ENCODE peak calls at places on chromosomes 11 and 22, in five cellular contexts. S is heart left ventricle; Y is CD4-positive, alpha-beta memory T cell; A is vagina; P is lower lobe of right lung. B is an unnamed sample.

GRCh38 chr11:62295504-62295903 is 3.4 kb downstream of the SCGB1D4 start:
- DNase-seq in Y (no peak), P (no peak), S (no peak), A (no peak), B (no peak)

GRCh38 chr11:74033046-74033445 is 24.2 kb upstream of the UCP3 start:
- DNase-seq in A (no peak), P (no peak), Y (no peak), S (no peak), B (no peak)

GRCh38 chr22:35837328-35837727 is 119.7 kb downstream of the APOL5 start:
- DNase-seq in Y (no peak), A (no peak), S (no peak), P (no peak), B (no peak)

GRCh38 chr22:35971418-35972119 is 57.1 kb downstream of the RBFOX2 start:
- DNase-seq in S (no peak), P (no peak), Y (no peak), A (no peak), B (no peak)

GRCh38 chr11:23954730-23955129 is 542.1 kb upstream of the LUZP2 start:
- DNase-seq in A (no peak), S (no peak), Y (no peak), P (no peak), B (no peak)

GRCh38 chr22:27476729-27477128 is 324.8 kb downstream of the MN1 start:
- DNase-seq in P (no peak), S (no peak), A (no peak), Y (no peak), B (no peak)

GRCh38 chr11:118631510-118631909 is 24.1 kb downstream of the PHLDB1 start:
- DNase-seq in S (no peak), P (no peak), Y (no peak), A (no peak), B (no peak)

GRCh38 chr11:91104237-91104636 is 881.4 kb upstream of the CHORDC1 start:
- DNase-seq in Y (no peak), A (no peak), P (no peak), S (no peak), B (no peak)

GRCh38 chr11:66707486-66707885 is 21.5 kb downstream of the SPTBN2 start:
- DNase-seq in S (no peak), A (no peak), Y (no peak), P (no peak), B (no peak)

GRCh38 chr11:44630511-44631210 is 65.2 kb downstream of the CD82 start:
- DNase-seq in Y (no peak), A (peak), S (no peak), P (no peak), B (no peak)

GRCh38 chr11:86067230-86068137 is 1.4 kb downstream of the PICALM start:
- DNase-seq in P (no peak), S (no peak), A (no peak), Y (no peak), B (no peak)

GRCh38 chr22:21628386-21629261 is 1.2 kb downstream of the YDJC start:
- DNase-seq in Y (no peak), A (no peak), S (no peak), P (no peak), B (no peak)

GRCh38 chr11:128741511-128741910 is 47.6 kb downstream of the FLI1 start:
- DNase-seq in A (no peak), P (no peak), Y (no peak), S (no peak), B (no peak)

GRCh38 chr11:90757851-90758494 is 535.1 kb upstream of the CHORDC1 start:
- DNase-seq in P (no peak), Y (no peak), A (no peak), S (no peak), B (no peak)

GRCh38 chr11:114938799-114939198 is 260.5 kb downstream of the NXPE2 start:
- DNase-seq in A (no peak), S (no peak), P (no peak), Y (no peak), B (no peak)

GRCh38 chr11:123152951-123153350 is 42.1 kb downstream of the CLMP start:
- DNase-seq in S (no peak), A (no peak), P (no peak), Y (no peak), B (no peak)

GRCh38 chr11:68418671-68419070 is 41.9 kb upstream of the PPP6R3 start:
- DNase-seq in A (no peak), S (no peak), P (no peak), Y (no peak), B (no peak)

GRCh38 chr11:73470036-73470624 is 93.9 kb downstream of the RELT start:
- DNase-seq in A (no peak), P (no peak), S (no peak), Y (no peak), B (no peak)

GRCh38 chr22:42316988-42317387 is 46.5 kb upstream of the TCF20 start:
- DNase-seq in S (no peak), Y (peak), A (no peak), P (no peak), B (peak)

GRCh38 chr22:24376606-24377005 is 50.8 kb upstream of the ADORA2A start:
- DNase-seq in S (no peak), A (no peak), P (no peak), Y (no peak), B (no peak)

GRCh38 chr22:36289406-36289870 is 36.5 kb downstream of the APOL1 start:
- DNase-seq in P (peak), A (no peak), Y (no peak), S (no peak), B (no peak)

GRCh38 chr22:40128989-40129388 is 48.7 kb upstream of the TNRC6B start:
- DNase-seq in Y (no peak), S (no peak), P (no peak), A (no peak), B (no peak)

DNA sequence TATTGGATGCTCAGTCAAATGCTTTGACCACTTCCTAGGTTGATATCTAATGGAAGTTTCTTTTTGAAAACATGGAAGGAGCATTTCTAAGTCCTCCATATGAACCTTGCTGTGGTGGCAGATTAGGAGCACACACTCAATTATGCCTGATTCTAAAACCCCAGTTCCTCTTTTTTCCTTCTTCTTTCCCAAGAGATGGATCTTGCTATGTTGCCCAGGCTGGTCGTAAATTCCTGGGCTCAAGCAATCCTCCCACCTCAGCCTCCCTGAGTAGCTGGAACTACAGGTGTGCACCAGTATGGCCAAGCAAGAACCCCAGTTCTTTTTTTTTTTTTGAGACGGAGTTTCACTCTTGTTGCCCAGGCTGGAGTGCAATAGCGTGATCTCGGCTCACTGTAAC is 3.0 kb downstream of the LYVE1 start:
- DNase-seq in A (no peak), P (no peak), Y (no peak), S (no peak), B (no peak)
- H3K4me3 ChIP-seq in A (no peak), P (peak), Y (no peak), S (no peak), B (no peak)

DNA sequence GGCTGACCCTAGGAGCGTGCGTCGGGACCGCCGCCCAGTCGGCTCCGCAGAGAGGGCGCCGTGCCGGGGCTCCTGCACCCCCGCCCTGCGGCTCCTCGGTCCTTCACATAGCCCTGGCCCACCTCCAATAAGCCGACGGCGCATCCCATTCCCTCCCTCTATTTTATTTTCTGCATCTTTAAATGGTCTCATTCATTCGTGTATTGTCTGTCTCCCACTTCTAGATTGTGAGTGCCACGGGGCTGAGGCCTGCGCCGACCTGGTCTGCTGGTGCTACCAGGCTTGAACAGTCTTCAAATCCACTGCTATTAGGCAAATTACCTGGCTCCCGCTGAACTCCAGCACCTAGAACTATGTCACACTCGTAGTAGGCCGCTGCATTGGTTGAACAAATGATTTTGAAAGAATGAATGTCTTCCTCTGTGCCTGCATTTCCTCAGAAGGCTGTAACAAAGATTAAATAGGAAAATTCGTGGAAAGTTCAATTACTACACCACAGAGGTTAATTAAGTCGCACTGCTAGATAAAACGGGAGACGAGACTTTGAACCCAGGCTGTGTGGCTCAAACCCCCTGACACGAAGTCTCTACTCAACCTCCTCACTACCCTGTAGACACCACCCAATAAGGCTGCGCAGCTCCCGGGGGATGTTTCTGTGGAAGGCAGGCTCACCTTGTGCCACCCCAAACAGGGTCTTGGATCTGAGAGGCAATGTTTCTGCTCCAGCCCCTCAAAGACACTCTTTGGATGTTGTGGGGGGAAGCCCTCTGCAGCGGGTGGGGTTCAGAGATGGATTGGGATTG is 1.2 kb upstream of the PPP1R14B start:
- DNase-seq in Y (no peak), S (no peak), P (no peak), A (no peak), B (no peak)
- H3K4me3 ChIP-seq in Y (peak), S (peak), P (peak), A (peak), B (peak)

GRCh38 chr22:37650463-37651136 is 7.9 kb upstream of the PDXP start:
- DNase-seq in Y (no peak), S (no peak), A (no peak), P (no peak), B (no peak)
- H3K4me3 ChIP-seq in Y (no peak), S (no peak), A (no peak), P (no peak), B (no peak)

GRCh38 chr11:9669954-9670353 is 6.1 kb downstream of the SWAP70 start:
- DNase-seq in S (no peak), Y (no peak), P (no peak), A (no peak), B (no peak)

GRCh38 chr11:9664276-9665171 is 647 bp downstream of the SWAP70 start:
- DNase-seq in S (peak), A (no peak), Y (peak), P (peak), B (no peak)

GRCh38 chr11:9662273-9662672 is 1.6 kb upstream of the SWAP70 start:
- DNase-seq in A (no peak), S (peak), P (peak), Y (no peak), B (no peak)

GRCh38 chr11:9663699-9664275 is at the start of gene SWAP70:
- DNase-seq in S (peak), A (no peak), P (peak), Y (peak), B (peak)

GRCh38 chr11:9665749-9666148 is 1.9 kb downstream of the SWAP70 start:
- DNase-seq in Y (no peak), P (no peak), A (no peak), S (no peak), B (no peak)
- H3K4me3 ChIP-seq in Y (no peak), P (peak), A (no peak), S (no peak), B (no peak)

DNA sequence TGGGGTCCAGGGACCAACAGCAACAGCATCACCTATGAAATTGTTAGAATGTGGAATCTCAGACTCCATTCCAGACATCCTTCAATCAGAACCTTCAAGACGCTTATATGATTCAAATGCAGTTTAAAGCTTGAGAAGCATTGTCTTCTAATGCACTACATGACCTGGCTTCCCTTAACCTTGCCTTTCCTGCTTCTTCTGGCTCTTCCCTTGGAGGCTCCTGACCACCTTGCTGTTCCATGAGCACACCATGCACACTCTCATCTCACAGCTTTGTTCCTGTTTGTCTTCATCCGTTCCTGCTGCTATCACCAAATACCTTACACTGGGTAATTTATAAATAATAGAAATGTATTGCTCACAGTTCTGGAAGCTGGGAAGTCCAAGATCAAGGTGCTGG is 26.1 kb downstream of the ZC3H12C start:
- DNase-seq in P (no peak), A (no peak), Y (no peak), S (no peak), B (no peak)
- H3K4me3 ChIP-seq in P (no peak), A (no peak), Y (no peak), S (no peak), B (no peak)

GRCh38 chr11:76235233-76236091 is 29.2 kb upstream of the WNT11 start:
- DNase-seq in Y (peak), S (peak), P (peak), A (no peak), B (peak)

GRCh38 chr11:76236092-76237026 is 30.1 kb upstream of the WNT11 start:
- DNase-seq in P (peak), A (no peak), Y (no peak), S (peak), B (no peak)

GRCh38 chr11:76238551-76238950 is 32.2 kb upstream of the WNT11 start:
- DNase-seq in A (no peak), S (no peak), Y (no peak), P (no peak), B (no peak)

GRCh38 chr11:76237914-76238313 is 31.6 kb upstream of the WNT11 start:
- DNase-seq in P (no peak), A (no peak), Y (no peak), S (no peak), B (no peak)

GRCh38 chr11:76237041-76237649 is 30.8 kb upstream of the WNT11 start:
- DNase-seq in S (no peak), A (no peak), P (no peak), Y (no peak), B (no peak)
- H3K4me3 ChIP-seq in S (peak), A (peak), P (peak), Y (no peak), B (no peak)

GRCh38 chr11:124747406-124748099 is 4.5 kb downstream of the VSIG2 start:
- DNase-seq in A (no peak), P (no peak), S (no peak), Y (no peak), B (no peak)
- H3K4me3 ChIP-seq in A (no peak), P (peak), S (no peak), Y (peak), B (no peak)

GRCh38 chr11:2532704-2533641 is 88.2 kb downstream of the KCNQ1 start:
- DNase-seq in S (peak), A (no peak), Y (peak), P (peak), B (peak)
- H3K4me3 ChIP-seq in S (peak), A (peak), Y (no peak), P (peak), B (no peak)

DNA sequence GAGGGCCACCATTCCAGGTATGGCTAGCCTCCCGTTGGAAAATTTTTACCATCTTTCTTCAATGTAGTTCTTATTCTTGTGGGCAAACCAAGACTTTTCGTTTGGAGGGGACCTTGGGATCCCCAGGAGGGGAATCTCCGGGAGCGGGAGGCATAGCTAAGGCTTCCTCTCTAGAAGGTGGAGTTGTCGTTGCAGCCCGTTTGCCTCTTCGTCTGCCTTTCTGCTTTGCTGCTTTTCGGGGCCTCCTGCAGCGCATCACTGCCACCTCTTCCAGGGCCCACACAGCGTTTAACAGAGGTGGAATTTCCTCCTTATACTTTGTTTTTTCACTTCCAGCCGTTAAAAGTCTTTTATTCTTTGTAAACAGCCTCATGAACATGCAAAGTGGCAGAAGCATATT is 3.5 kb upstream of the IFITM3 start:
- DNase-seq in Y (no peak), P (no peak), A (no peak), S (no peak), B (no peak)
- H3K4me3 ChIP-seq in Y (no peak), P (no peak), A (no peak), S (no peak), B (no peak)